ENCODE peak calls at places on chromosomes 13 and 19, in four cellular contexts. V is AG04450, B is AG09319, I is body of pancreas. Y is an unnamed sample.

GRCh38 chr13:90594694-90595093 is 752.8 kb upstream of the MIR17HG start:
- DNase-seq in I (no peak), V (no peak), B (no peak), Y (no peak)

GRCh38 chr19:7434391-7434790 is 54.4 kb downstream of the PEX11G start:
- DNase-seq in I (no peak), B (no peak), V (no peak), Y (no peak)

GRCh38 chr19:48194041-48194871 is 23.8 kb downstream of the ZSWIM9 start:
- DNase-seq in B (no peak), I (no peak), V (no peak), Y (no peak)

GRCh38 chr13:97274782-97275252 is 52.7 kb downstream of the MBNL2 start:
- DNase-seq in B (no peak), V (no peak), I (no peak), Y (no peak)

GRCh38 chr13:33610471-33611015 is 207.4 kb upstream of the RFC3 start:
- DNase-seq in B (no peak), V (no peak), I (no peak), Y (peak; percentile 62)

GRCh38 chr13:43134896-43135295 is 111.5 kb downstream of the DNAJC15 start:
- DNase-seq in B (no peak), I (no peak), V (no peak), Y (no peak)

GRCh38 chr13:65090191-65090590 is 2139.9 kb downstream of the PCDH9 start:
- DNase-seq in B (no peak), I (no peak), V (no peak), Y (peak; percentile 26)

GRCh38 chr19:52494518-52494917 is 33.0 kb upstream of the ZNF808 start:
- DNase-seq in B (no peak), V (no peak), I (no peak), Y (no peak)

GRCh38 chr13:99847318-99847750 is 124.2 kb downstream of the ZIC5 start:
- DNase-seq in B (no peak), V (no peak), I (no peak), Y (no peak)

GRCh38 chr19:15112385-15112784 is 5.2 kb downstream of the SYDE1 start:
- DNase-seq in B (no peak), V (no peak), I (no peak), Y (no peak)

GRCh38 chr13:30920162-30920561 is 12.3 kb upstream of the TEX26 start:
- DNase-seq in B (no peak), I (no peak), V (no peak), Y (no peak)

GRCh38 chr13:33213797-33214196 is 71.8 kb downstream of the STARD13 start:
- DNase-seq in B (no peak), I (no peak), V (no peak), Y (no peak)

GRCh38 chr13:29279859-29280258 is 315.6 kb downstream of the SLC7A1 start:
- DNase-seq in I (no peak), V (no peak), B (no peak), Y (peak; percentile 38)

GRCh38 chr13:65932587-65933239 is 1297.4 kb downstream of the PCDH9 start:
- DNase-seq in I (no peak), V (no peak), B (no peak), Y (no peak)

GRCh38 chr13:30037766-30038165 is 187.3 kb upstream of the UBL3 start:
- DNase-seq in I (no peak), B (no peak), V (no peak), Y (no peak)

GRCh38 chr13:28451482-28452217 is 43.3 kb downstream of the FLT1 start:
- DNase-seq in B (no peak), I (no peak), V (no peak), Y (no peak)

GRCh38 chr13:112761701-112762689 is 72.2 kb downstream of the ATP11A start:
- DNase-seq in B (no peak), I (no peak), V (no peak), Y (no peak)

GRCh38 chr13:62781866-62782265 is 1366.2 kb upstream of the PCDH20 start:
- DNase-seq in B (no peak), I (no peak), V (no peak), Y (no peak)

Y was measured in G401.